ENCODE peak calls at places on chromosomes 7 and 10, in ten cellular contexts. X, L, A, D, Z, F, E, T, P and Y are unnamed samples.
A peak's percentile ranks its signal among the peaks of the same experiment; 100 is the strongest.

GRCh38 chr7:41418337-41418736 is 284.6 kb downstream of the INHBA start:
- DNase-seq in X (no peak), L (no peak), A (no peak), D (no peak), Z (no peak), F (no peak), E (no peak), T (no peak), P (no peak), Y (no peak)

GRCh38 chr7:157409149-157409752 is 72.4 kb downstream of the DNAJB6 start:
- DNase-seq in X (no peak), L (no peak), A (no peak), D (no peak), Z (no peak), F (peak; percentile 60), E (no peak), T (no peak), P (no peak), Y (no peak)

GRCh38 chr7:44380179-44380830 is 54.9 kb upstream of the CAMK2B start:
- DNase-seq in X (no peak), L (no peak), A (peak; percentile 43), D (no peak), Z (no peak), F (no peak), E (no peak), T (no peak), P (no peak), Y (no peak)

GRCh38 chr7:79361214-79361613 is 92.3 kb downstream of the MAGI2 start:
- DNase-seq in X (no peak), L (no peak), A (no peak), D (no peak), Z (no peak), F (no peak), E (no peak), T (no peak), P (no peak), Y (no peak)

GRCh38 chr10:120570418-120570817 is 113.4 kb downstream of the PLPP4 start:
- DNase-seq in X (no peak), L (no peak), A (no peak), D (no peak), Z (no peak), F (no peak), E (no peak), T (peak; percentile 40), P (no peak), Y (no peak)

GRCh38 chr7:15686209-15686956 is at the start of gene MEOX2:
- DNase-seq in X (peak; percentile 66), L (no peak), A (no peak), D (peak; percentile 64), Z (no peak), F (peak; percentile 52), E (no peak), T (no peak), P (no peak), Y (peak; percentile 68)

GRCh38 chr7:91031757-91032156 is 232.5 kb upstream of the FZD1 start:
- DNase-seq in X (no peak), L (no peak), A (no peak), D (no peak), Z (no peak), F (no peak), E (no peak), T (no peak), P (no peak), Y (no peak)

GRCh38 chr7:24668922-24669635 is 88.2 kb downstream of the GSDME start:
- DNase-seq in X (peak; percentile 22), L (no peak), A (no peak), D (no peak), Z (no peak), F (peak; percentile 16), E (no peak), T (peak; percentile 12), P (no peak), Y (peak; percentile 36)

GRCh38 chr7:96415293-96415940 is 93.5 kb upstream of the SLC25A13 start:
- DNase-seq in X (no peak), L (no peak), A (no peak), D (no peak), Z (no peak), F (no peak), E (no peak), T (no peak), P (no peak), Y (no peak)

GRCh38 chr10:43685744-43686143 is 37.1 kb upstream of the ZNF32 start:
- DNase-seq in X (no peak), L (no peak), A (no peak), D (no peak), Z (no peak), F (no peak), E (no peak), T (no peak), P (no peak), Y (no peak)